ENCODE peak calls at places on chromosomes 6 and 20, in five cellular contexts. P, U, K, G and T are unnamed samples.

GRCh38 chr20:51695574-51696303 is 72.5 kb downstream of the ATP9A start:
- DNase-seq in P (no peak), U (no peak), K (no peak), G (no peak), T (no peak)

GRCh38 chr20:47330933-47331708 is 25.4 kb downstream of the ZMYND8 start:
- DNase-seq in P (no peak), U (no peak), K (no peak), G (no peak), T (no peak)

GRCh38 chr6:64000873-64001497 is 365.4 kb downstream of the PHF3 start:
- DNase-seq in P (no peak), U (no peak), K (no peak), G (no peak), T (no peak)

GRCh38 chr6:26195924-26196845 is 109.0 kb downstream of the HFE start:
- DNase-seq in P (no peak), U (no peak), K (no peak), G (no peak), T (no peak)

GRCh38 chr6:82086944-82087343 is 160.6 kb downstream of the IBTK start:
- DNase-seq in P (no peak), U (no peak), K (no peak), G (no peak), T (no peak)

GRCh38 chr6:135372758-135373157 is 124.8 kb downstream of the AHI1 start:
- DNase-seq in P (no peak), U (no peak), K (no peak), G (no peak), T (no peak)

GRCh38 chr6:166999845-167000253 is 652 bp downstream of the CEP43 start:
- DNase-seq in P (no peak), U (no peak), K (no peak), G (no peak), T (no peak)

GRCh38 chr6:123997223-123997622 is 193.6 kb downstream of the NKAIN2 start:
- DNase-seq in P (no peak), U (no peak), K (peak), G (peak), T (no peak)

GRCh38 chr6:153963352-153963751 is 75.7 kb upstream of the OPRM1 start:
- DNase-seq in P (no peak), U (no peak), K (no peak), G (no peak), T (no peak)

GRCh38 chr20:7624886-7625285 is 315.4 kb downstream of the HAO1 start:
- DNase-seq in P (no peak), U (no peak), K (no peak), G (no peak), T (no peak)

GRCh38 chr6:79670789-79671188 is 39.7 kb downstream of the SH3BGRL2 start:
- DNase-seq in P (no peak), U (no peak), K (no peak), G (no peak), T (no peak)

GRCh38 chr6:56816393-56816792 is 138.5 kb upstream of the BEND6 start:
- DNase-seq in P (no peak), U (no peak), K (no peak), G (no peak), T (no peak)

GRCh38 chr6:159999240-159999671 is 30.4 kb downstream of the IGF2R start:
- DNase-seq in P (no peak), U (no peak), K (no peak), G (no peak), T (no peak)

GRCh38 chr20:24651973-24652340 is 182.5 kb downstream of the SYNDIG1 start:
- DNase-seq in P (no peak), U (no peak), K (no peak), G (no peak), T (no peak)

GRCh38 chr6:104186836-104187235 is 672.9 kb downstream of the HACE1 start:
- DNase-seq in P (no peak), U (no peak), K (no peak), G (no peak), T (no peak)

GRCh38 chr6:148272084-148272483 is 70.6 kb upstream of the SASH1 start:
- DNase-seq in P (no peak), U (no peak), K (no peak), G (no peak), T (no peak)

GRCh38 chr6:91476000-91476399 is 889.1 kb upstream of the MAP3K7 start:
- DNase-seq in P (no peak), U (peak), K (no peak), G (no peak), T (no peak)

GRCh38 chr6:125273965-125274364 is 27.8 kb downstream of the HDDC2 start:
- DNase-seq in P (no peak), U (no peak), K (no peak), G (no peak), T (no peak)

GRCh38 chr6:29831776-29832175 is 4.2 kb downstream of the HLA-G start:
- DNase-seq in P (no peak), U (no peak), K (no peak), G (no peak), T (no peak)

GRCh38 chr6:31736768-31737314 is 511 bp upstream of the CLIC1 start:
- DNase-seq in P (no peak), U (no peak), K (no peak), G (no peak), T (no peak)

GRCh38 chr6:37788259-37788658 is 31.3 kb upstream of the ZFAND3 start:
- DNase-seq in P (no peak), U (no peak), K (no peak), G (no peak), T (no peak)

GRCh38 chr6:151108548-151108947 is 131.2 kb upstream of the AKAP12 start:
- DNase-seq in P (no peak), U (no peak), K (no peak), G (no peak), T (no peak)

GRCh38 chr6:30326446-30327231 is at the start of gene TRIM39:
- DNase-seq in P (peak), U (peak), K (peak), G (peak), T (peak)

GRCh38 chr20:19735446-19735845 is 22.6 kb upstream of the RIN2 start:
- DNase-seq in P (no peak), U (no peak), K (peak), G (peak), T (peak)

GRCh38 chr20:46021361-46022359 is 7.4 kb upstream of the SLC12A5 start:
- DNase-seq in P (peak), U (peak), K (peak), G (no peak), T (peak)

GRCh38 chr6:107764684-107765460 is 59.2 kb downstream of the SCML4 start:
- DNase-seq in P (no peak), U (no peak), K (no peak), G (no peak), T (no peak)

GRCh38 chr6:145143379-145143778 is 591.9 kb downstream of the EPM2A start:
- DNase-seq in P (no peak), U (no peak), K (no peak), G (no peak), T (no peak)

GRCh38 chr20:23614163-23614562 is 8.4 kb upstream of the CST9 start:
- DNase-seq in P (no peak), U (no peak), K (no peak), G (no peak), T (no peak)

GRCh38 chr20:56885521-56885920 is 256.4 kb downstream of the TFAP2C start:
- DNase-seq in P (no peak), U (no peak), K (no peak), G (no peak), T (no peak)

GRCh38 chr6:130843575-130844320 is 16.5 kb downstream of the SMLR1 start:
- DNase-seq in P (no peak), U (peak), K (no peak), G (no peak), T (no peak)